ENCODE peak calls at places on chromosomes 6 and 20, in seven cellular contexts. C is activated CD4-positive, CD25-positive, alpha-beta regulatory T cell; R is epithelial cell of esophagus; X is NCI-H748 treated with DMSO at 0.1 percent for 48 hours; Y is NCI-H510A treated with DMSO at 0.1 percent for 48 hours; Q is left cardiac atrium; D is adipocyte. J is an unnamed sample.

GRCh38 chr20:25050082-25050481 is 7.9 kb downstream of the ACSS1 start:
- DNase-seq in C (no peak), R (no peak), X (no peak), Y (no peak), Q (no peak), D (no peak), J (no peak)

GRCh38 chr6:45371924-45372582 is 5.7 kb downstream of the SUPT3H start:
- DNase-seq in C (no peak), R (no peak), X (no peak), Y (no peak), Q (no peak), D (no peak), J (no peak)

GRCh38 chr6:43838276-43839036 is 68.4 kb downstream of the VEGFA start:
- DNase-seq in C (no peak), R (peak; percentile 38), X (no peak), Y (no peak), Q (peak; percentile 65), D (peak; percentile 86), J (no peak)

GRCh38 chr6:35302604-35303218 is 5.1 kb downstream of the DEF6 start:
- DNase-seq in C (peak; percentile 75), R (peak; percentile 92), X (no peak), Y (peak; percentile 63), Q (peak; percentile 54), D (no peak), J (no peak)

GRCh38 chr20:17750722-17751045 is 50.9 kb downstream of the BANF2 start:
- DNase-seq in C (no peak), R (no peak), X (no peak), Y (no peak), Q (no peak), D (no peak), J (no peak)

GRCh38 chr6:44052419-44053011 is 74.7 kb downstream of the MRPL14 start:
- DNase-seq in C (no peak), R (no peak), X (no peak), Y (no peak), Q (no peak), D (peak; percentile 83), J (no peak)

GRCh38 chr6:149200282-149200936 is 117.1 kb upstream of the TAB2 start:
- DNase-seq in C (no peak), R (no peak), X (no peak), Y (no peak), Q (no peak), D (no peak), J (no peak)

GRCh38 chr20:58330229-58330628 is 20.7 kb downstream of the RAB22A start:
- DNase-seq in C (no peak), R (no peak), X (no peak), Y (no peak), Q (no peak), D (no peak), J (no peak)

GRCh38 chr6:62272118-62272517 is 13.9 kb downstream of the KHDRBS2 start:
- DNase-seq in C (no peak), R (no peak), X (no peak), Y (no peak), Q (no peak), D (no peak), J (no peak)

J was measured in D721Med.